ENCODE peak calls at places on chromosomes 12 and 14, in four cellular contexts. One of them, this sample, is unnamed.

GRCh38 chr12:46915082-46915481 is 89.3 kb upstream of the SLC38A4 start:
- ATAC-seq in upper lobe of right lung: peak
- ATAC-seq in left lobe of liver: no peak
- ATAC-seq in T-helper 17 cell: no peak
- ATAC-seq in this sample: peak

GRCh38 chr14:106842687-106843086 is 1316.3 kb downstream of the TMEM121 start:
- ATAC-seq in upper lobe of right lung: peak
- ATAC-seq in left lobe of liver: peak
- ATAC-seq in T-helper 17 cell: no peak
- ATAC-seq in this sample: no peak

GRCh38 chr12:48978741-48979601 is 849 bp downstream of the WNT1 start:
- ATAC-seq in upper lobe of right lung: peak
- ATAC-seq in left lobe of liver: peak
- ATAC-seq in T-helper 17 cell: peak
- ATAC-seq in this sample: no peak

GRCh38 chr14:55097894-55098560 is 31.0 kb upstream of the LGALS3 start:
- ATAC-seq in upper lobe of right lung: peak
- ATAC-seq in left lobe of liver: no peak
- ATAC-seq in T-helper 17 cell: peak
- ATAC-seq in this sample: peak

GRCh38 chr12:77231548-77231947 is 166.2 kb upstream of the E2F7 start:
- ATAC-seq in upper lobe of right lung: peak
- ATAC-seq in left lobe of liver: peak
- ATAC-seq in T-helper 17 cell: no peak
- ATAC-seq in this sample: no peak

GRCh38 chr12:49637401-49637800 is 14.0 kb downstream of the PRPF40B start:
- ATAC-seq in upper lobe of right lung: no peak
- ATAC-seq in left lobe of liver: no peak
- ATAC-seq in T-helper 17 cell: no peak
- ATAC-seq in this sample: no peak

GRCh38 chr12:52120951-52121847 is 41.7 kb downstream of the SMIM41 start:
- ATAC-seq in upper lobe of right lung: no peak
- ATAC-seq in left lobe of liver: no peak
- ATAC-seq in T-helper 17 cell: no peak
- ATAC-seq in this sample: no peak

GRCh38 chr14:68547305-68548193 is 245.3 kb downstream of the ZFP36L1 start:
- ATAC-seq in upper lobe of right lung: peak
- ATAC-seq in left lobe of liver: no peak
- ATAC-seq in T-helper 17 cell: no peak
- ATAC-seq in this sample: peak

GRCh38 chr14:89330236-89331002 is 86.6 kb downstream of the FOXN3 start:
- ATAC-seq in upper lobe of right lung: peak
- ATAC-seq in left lobe of liver: peak
- ATAC-seq in T-helper 17 cell: no peak
- ATAC-seq in this sample: no peak

GRCh38 chr12:110581951-110582285 is 1.2 kb downstream of the PPTC7 start:
- ATAC-seq in upper lobe of right lung: no peak
- ATAC-seq in left lobe of liver: peak
- ATAC-seq in T-helper 17 cell: no peak
- ATAC-seq in this sample: no peak